ENCODE peak calls at places on chromosomes 4 and X, in five cellular contexts. One of them, this sample, is unnamed.

GRCh38 chr4:82561745-82562552 is at the start of gene TMEM150C:
- DNase-seq in SK-N-SH: peak
- DNase-seq in adrenal gland: peak
- DNase-seq in heart left ventricle: peak
- DNase-seq in heart right ventricle: peak
- DNase-seq in this sample: no peak

GRCh38 chrX:107204063-107204605 is 2.1 kb downstream of the NUP62CL start:
- DNase-seq in SK-N-SH: no peak
- DNase-seq in heart right ventricle: no peak
- DNase-seq in adrenal gland: no peak
- DNase-seq in heart left ventricle: no peak
- DNase-seq in this sample: no peak

GRCh38 chr4:16270654-16271328 is 44.5 kb upstream of the TAPT1 start:
- DNase-seq in SK-N-SH: no peak
- DNase-seq in adrenal gland: no peak
- DNase-seq in heart right ventricle: no peak
- DNase-seq in heart left ventricle: no peak
- DNase-seq in this sample: no peak

GRCh38 chr4:7988437-7988836 is 48.8 kb upstream of the AFAP1 start:
- DNase-seq in SK-N-SH: no peak
- DNase-seq in heart left ventricle: no peak
- DNase-seq in heart right ventricle: no peak
- DNase-seq in adrenal gland: no peak
- DNase-seq in this sample: no peak

GRCh38 chr4:10006236-10006603 is 15.1 kb downstream of the SLC2A9 start:
- DNase-seq in heart left ventricle: no peak
- DNase-seq in SK-N-SH: no peak
- DNase-seq in heart right ventricle: no peak
- DNase-seq in adrenal gland: no peak
- DNase-seq in this sample: no peak

GRCh38 chr4:116346750-116347149 is 738.6 kb downstream of the TRAM1L1 start:
- DNase-seq in SK-N-SH: no peak
- DNase-seq in adrenal gland: no peak
- DNase-seq in heart left ventricle: no peak
- DNase-seq in heart right ventricle: no peak
- DNase-seq in this sample: no peak

GRCh38 chr4:3107271-3108185 is 33.0 kb downstream of the HTT start:
- DNase-seq in SK-N-SH: no peak
- DNase-seq in heart right ventricle: no peak
- DNase-seq in adrenal gland: no peak
- DNase-seq in heart left ventricle: no peak
- DNase-seq in this sample: no peak

GRCh38 chr4:41146716-41147506 is 67.4 kb downstream of the APBB2 start:
- DNase-seq in SK-N-SH: no peak
- DNase-seq in heart left ventricle: no peak
- DNase-seq in heart right ventricle: no peak
- DNase-seq in adrenal gland: peak
- DNase-seq in this sample: no peak

GRCh38 chrX:7083468-7084396 is 63.8 kb upstream of the STS start:
- DNase-seq in heart left ventricle: no peak
- DNase-seq in heart right ventricle: no peak
- DNase-seq in adrenal gland: no peak
- DNase-seq in SK-N-SH: no peak
- DNase-seq in this sample: no peak

GRCh38 chrX:30957753-30958152 is 68.7 kb upstream of the TAB3 start:
- DNase-seq in SK-N-SH: no peak
- DNase-seq in heart right ventricle: no peak
- DNase-seq in adrenal gland: peak
- DNase-seq in heart left ventricle: no peak
- DNase-seq in this sample: no peak

GRCh38 chrX:13699183-13699826 is 10.4 kb downstream of the RAB9A start:
- DNase-seq in adrenal gland: peak
- DNase-seq in heart right ventricle: no peak
- DNase-seq in SK-N-SH: no peak
- DNase-seq in heart left ventricle: no peak
- DNase-seq in this sample: no peak

GRCh38 chr4:21953653-21954052 is 5.1 kb upstream of the KCNIP4 start:
- DNase-seq in heart left ventricle: no peak
- DNase-seq in heart right ventricle: no peak
- DNase-seq in adrenal gland: no peak
- DNase-seq in SK-N-SH: no peak
- DNase-seq in this sample: no peak

GRCh38 chr4:129561886-129562285 is 465.9 kb downstream of the C4orf33 start:
- DNase-seq in SK-N-SH: no peak
- DNase-seq in heart right ventricle: no peak
- DNase-seq in adrenal gland: no peak
- DNase-seq in heart left ventricle: no peak
- DNase-seq in this sample: no peak

GRCh38 chr4:1994935-1995334 is 13.8 kb downstream of the NELFA start:
- DNase-seq in heart right ventricle: no peak
- DNase-seq in heart left ventricle: no peak
- DNase-seq in SK-N-SH: no peak
- DNase-seq in adrenal gland: no peak
- DNase-seq in this sample: no peak

GRCh38 chrX:129577473-129577872 is 37.4 kb downstream of the OCRL start:
- DNase-seq in adrenal gland: peak
- DNase-seq in SK-N-SH: peak
- DNase-seq in heart left ventricle: no peak
- DNase-seq in heart right ventricle: no peak
- DNase-seq in this sample: no peak

GRCh38 chr4:41319553-41319952 is 62.8 kb downstream of the UCHL1 start:
- DNase-seq in SK-N-SH: no peak
- DNase-seq in adrenal gland: no peak
- DNase-seq in heart right ventricle: no peak
- DNase-seq in heart left ventricle: no peak
- DNase-seq in this sample: no peak

GRCh38 chrX:71871367-71871766 is 39.3 kb upstream of the NHSL2 start:
- DNase-seq in adrenal gland: no peak
- DNase-seq in heart right ventricle: no peak
- DNase-seq in SK-N-SH: no peak
- DNase-seq in heart left ventricle: no peak
- DNase-seq in this sample: no peak

GRCh38 chr4:184397516-184398163 is 76.7 kb downstream of the IRF2 start:
- DNase-seq in SK-N-SH: no peak
- DNase-seq in adrenal gland: peak
- DNase-seq in heart left ventricle: no peak
- DNase-seq in heart right ventricle: no peak
- DNase-seq in this sample: no peak

GRCh38 chrX:6041630-6042029 is 187.0 kb downstream of the NLGN4X start:
- DNase-seq in adrenal gland: no peak
- DNase-seq in heart left ventricle: no peak
- DNase-seq in heart right ventricle: no peak
- DNase-seq in SK-N-SH: no peak
- DNase-seq in this sample: no peak

GRCh38 chrX:32530802-32531403 is 680.4 kb downstream of the DMD start:
- DNase-seq in heart left ventricle: no peak
- DNase-seq in adrenal gland: peak
- DNase-seq in SK-N-SH: no peak
- DNase-seq in heart right ventricle: no peak
- DNase-seq in this sample: no peak

GRCh38 chr4:165873298-165874071 is 448 bp downstream of the TLL1 start:
- DNase-seq in heart left ventricle: peak
- DNase-seq in SK-N-SH: peak
- DNase-seq in adrenal gland: peak
- DNase-seq in heart right ventricle: peak
- DNase-seq in this sample: no peak

GRCh38 chr4:150342945-150343344 is 239.0 kb upstream of the MAB21L2 start:
- DNase-seq in adrenal gland: no peak
- DNase-seq in SK-N-SH: no peak
- DNase-seq in heart left ventricle: peak
- DNase-seq in heart right ventricle: peak
- DNase-seq in this sample: no peak

GRCh38 chr4:63541828-63542227 is 867.4 kb downstream of the TECRL start:
- DNase-seq in heart right ventricle: no peak
- DNase-seq in heart left ventricle: no peak
- DNase-seq in SK-N-SH: no peak
- DNase-seq in adrenal gland: no peak
- DNase-seq in this sample: no peak

GRCh38 chr4:83093060-83093640 is 21.4 kb downstream of the PLAC8 start:
- DNase-seq in adrenal gland: no peak
- DNase-seq in heart right ventricle: no peak
- DNase-seq in SK-N-SH: peak
- DNase-seq in heart left ventricle: no peak
- DNase-seq in this sample: no peak

GRCh38 chrX:38206036-38206435 is 14.6 kb downstream of the SRPX start:
- DNase-seq in SK-N-SH: no peak
- DNase-seq in heart right ventricle: no peak
- DNase-seq in adrenal gland: peak
- DNase-seq in heart left ventricle: no peak
- DNase-seq in this sample: no peak

GRCh38 chr4:7582313-7583096 is 147.8 kb upstream of the PSAPL1 start:
- DNase-seq in heart left ventricle: no peak
- DNase-seq in heart right ventricle: no peak
- DNase-seq in adrenal gland: no peak
- DNase-seq in SK-N-SH: no peak
- DNase-seq in this sample: no peak

GRCh38 chr4:28490669-28491068 is 1630.0 kb downstream of the STIM2 start:
- DNase-seq in adrenal gland: no peak
- DNase-seq in heart right ventricle: no peak
- DNase-seq in heart left ventricle: no peak
- DNase-seq in SK-N-SH: no peak
- DNase-seq in this sample: no peak

DNA sequence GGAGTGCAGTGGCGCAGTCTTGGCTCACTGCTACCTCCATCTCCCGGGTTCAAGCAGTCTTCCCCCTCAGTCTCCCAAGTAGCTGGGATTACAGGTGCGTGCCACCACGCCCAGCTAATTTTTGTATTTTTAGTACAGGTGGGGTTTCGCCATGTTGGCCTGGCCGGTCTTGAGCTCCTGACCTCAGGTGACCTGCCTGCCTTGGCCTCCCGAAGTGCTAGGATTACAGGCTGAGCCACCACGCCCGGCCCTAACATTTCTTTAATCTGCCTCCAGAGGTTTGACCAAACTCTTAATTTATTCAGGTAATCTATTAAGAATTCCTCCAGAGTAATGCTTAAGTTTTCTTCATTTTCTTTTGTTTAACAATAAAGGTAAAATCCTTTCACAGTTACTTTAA is 171.0 kb downstream of the RAPGEF2 start:
- DNase-seq in heart left ventricle: no peak
- DNase-seq in adrenal gland: no peak
- DNase-seq in heart right ventricle: no peak
- DNase-seq in SK-N-SH: no peak
- DNase-seq in this sample: no peak
- H3K27ac ChIP-seq in heart left ventricle: peak
- H3K27ac ChIP-seq in adrenal gland: no peak
- H3K27ac ChIP-seq in heart right ventricle: peak
- H3K27ac ChIP-seq in SK-N-SH: peak
- H3K27ac ChIP-seq in this sample: no peak

DNA sequence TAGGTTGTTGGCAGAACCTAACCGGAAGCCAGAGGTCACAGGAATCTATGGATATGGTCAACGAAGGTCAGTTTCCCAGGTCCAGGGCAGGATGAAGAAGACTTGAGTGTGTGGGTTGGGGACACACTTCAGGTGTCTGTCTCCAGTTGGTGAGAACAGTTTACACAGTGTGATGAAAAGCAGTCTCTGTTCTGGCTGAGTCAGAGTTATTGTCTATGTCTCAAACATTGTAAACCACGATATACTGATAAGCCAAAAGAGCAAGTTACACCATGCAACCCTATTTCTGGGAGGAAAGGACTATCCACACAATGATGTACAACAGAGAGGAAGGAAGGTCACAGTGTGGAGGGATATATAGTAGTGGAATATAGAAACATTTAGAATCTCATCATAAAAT is 187.1 kb upstream of the C1QTNF7 start:
- DNase-seq in heart left ventricle: no peak
- DNase-seq in heart right ventricle: no peak
- DNase-seq in adrenal gland: no peak
- DNase-seq in SK-N-SH: no peak
- DNase-seq in this sample: no peak
- H3K4me3 ChIP-seq in heart left ventricle: no peak
- H3K4me3 ChIP-seq in heart right ventricle: no peak
- H3K4me3 ChIP-seq in adrenal gland: no peak
- H3K4me3 ChIP-seq in SK-N-SH: no peak
- H3K4me3 ChIP-seq in this sample: no peak

GRCh38 chr4:154329268-154329858 is 162.2 kb downstream of the DCHS2 start:
- DNase-seq in adrenal gland: no peak
- DNase-seq in SK-N-SH: no peak
- DNase-seq in heart right ventricle: no peak
- DNase-seq in heart left ventricle: peak
- DNase-seq in this sample: no peak

GRCh38 chr4:154335588-154335987 is 156.0 kb downstream of the DCHS2 start:
- DNase-seq in adrenal gland: no peak
- DNase-seq in heart left ventricle: no peak
- DNase-seq in heart right ventricle: no peak
- DNase-seq in SK-N-SH: no peak
- DNase-seq in this sample: no peak

GRCh38 chr4:154329939-154330338 is 161.7 kb downstream of the DCHS2 start:
- DNase-seq in SK-N-SH: no peak
- DNase-seq in heart left ventricle: no peak
- DNase-seq in heart right ventricle: no peak
- DNase-seq in adrenal gland: no peak
- DNase-seq in this sample: peak

GRCh38 chr4:154328030-154328429 is 163.6 kb downstream of the DCHS2 start:
- DNase-seq in SK-N-SH: no peak
- DNase-seq in adrenal gland: no peak
- DNase-seq in heart left ventricle: no peak
- DNase-seq in heart right ventricle: no peak
- DNase-seq in this sample: no peak

GRCh38 chr4:154332681-154333421 is 158.7 kb downstream of the DCHS2 start:
- DNase-seq in heart right ventricle: peak
- DNase-seq in heart left ventricle: peak
- DNase-seq in adrenal gland: peak
- DNase-seq in SK-N-SH: peak
- DNase-seq in this sample: no peak
- TF ChIP-seq CTCF in heart right ventricle: no peak
- TF ChIP-seq CTCF in heart left ventricle: no peak
- TF ChIP-seq CTCF in adrenal gland: no peak
- TF ChIP-seq CTCF in SK-N-SH: no peak
- TF ChIP-seq CTCF in this sample: no peak

DNA sequence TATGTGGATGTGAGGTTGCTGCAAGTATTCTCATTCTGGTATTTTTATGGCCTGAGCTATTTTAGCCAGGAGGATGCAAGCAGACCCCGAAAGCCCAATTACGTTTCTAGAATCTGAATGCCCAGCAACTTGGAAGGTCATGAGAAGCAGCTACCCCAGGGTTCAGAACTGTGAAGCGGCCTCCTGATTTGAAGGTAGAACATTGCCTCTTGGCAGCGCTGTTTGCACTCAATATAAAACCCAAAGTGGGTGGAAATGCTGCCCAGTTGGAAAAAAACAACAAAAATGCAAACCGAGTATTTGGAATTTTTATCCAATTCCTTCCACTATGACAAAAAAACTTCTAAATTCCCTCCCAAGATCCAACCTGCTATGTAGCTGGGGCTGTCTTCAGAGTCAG is 103.4 kb upstream of the RBPJ start:
- DNase-seq in adrenal gland: no peak
- DNase-seq in heart right ventricle: no peak
- DNase-seq in SK-N-SH: no peak
- DNase-seq in heart left ventricle: no peak
- DNase-seq in this sample: no peak
- H3K27ac ChIP-seq in adrenal gland: no peak
- H3K27ac ChIP-seq in heart right ventricle: no peak
- H3K27ac ChIP-seq in SK-N-SH: no peak
- H3K27ac ChIP-seq in heart left ventricle: peak
- H3K27ac ChIP-seq in this sample: no peak